ENCODE peak calls at places on chromosomes 12 and 14, in four cellular contexts. P, B, I and J are unnamed samples.

GRCh38 chr12:51475543-51475942 is 50.9 kb downstream of the SLC4A8 start:
- DNase-seq in B (no peak), I (no peak), P (peak), J (no peak)

GRCh38 chr12:6828671-6829531 is 694 bp downstream of the P3H3 start:
- DNase-seq in I (no peak), B (peak), P (peak), J (no peak)

GRCh38 chr14:31426663-31427062 is 6.3 kb upstream of the HEATR5A start:
- DNase-seq in B (no peak), P (no peak), I (no peak), J (no peak)

GRCh38 chr12:116406529-116406928 is 129.0 kb upstream of the MED13L start:
- DNase-seq in B (peak), I (peak), P (peak), J (no peak)

GRCh38 chr12:75944097-75944904 is 87.3 kb downstream of the PHLDA1 start:
- DNase-seq in I (peak), B (peak), P (peak), J (no peak)

GRCh38 chr14:39023939-39024871 is 78.8 kb downstream of the SEC23A start:
- DNase-seq in B (no peak), P (no peak), I (no peak), J (no peak)

GRCh38 chr12:6188954-6189353 is 11.2 kb upstream of the CD9 start:
- DNase-seq in I (no peak), B (no peak), P (no peak), J (no peak)

GRCh38 chr12:84497819-84498218 is 414.8 kb downstream of the SLC6A15 start:
- DNase-seq in P (no peak), I (no peak), B (peak), J (no peak)

GRCh38 chr12:119835068-119835467 is 42.1 kb downstream of the CIT start:
- DNase-seq in P (peak), B (peak), I (no peak), J (no peak)

GRCh38 chr12:43029971-43030370 is 440.4 kb upstream of the PRICKLE1 start:
- DNase-seq in P (peak), I (no peak), B (no peak), J (no peak)

GRCh38 chr14:21525995-21526671 is at the start of gene SALL2:
- DNase-seq in P (peak), I (no peak), B (peak), J (peak)

GRCh38 chr14:104865069-104865630 is at the start of gene CEP170B:
- DNase-seq in P (peak), B (peak), I (peak), J (no peak)

GRCh38 chr12:18653465-18653864 is 84.3 kb downstream of the PLCZ1 start:
- DNase-seq in B (no peak), P (no peak), I (no peak), J (no peak)

GRCh38 chr14:31887929-31888580 is 189.0 kb upstream of the ARHGAP5 start:
- DNase-seq in P (no peak), B (no peak), I (no peak), J (no peak)

GRCh38 chr14:62126885-62127478 is 364.8 kb downstream of the SNAPC1 start:
- DNase-seq in B (peak), I (peak), P (peak), J (peak)

GRCh38 chr12:5589055-5589454 is 157.1 kb downstream of the NTF3 start:
- DNase-seq in I (no peak), B (no peak), P (no peak), J (no peak)

GRCh38 chr12:2110127-2110526 is 57.3 kb downstream of the CACNA1C start:
- DNase-seq in P (no peak), I (no peak), B (no peak), J (no peak)

GRCh38 chr14:105974902-105975301 is 448.5 kb downstream of the TMEM121 start:
- DNase-seq in B (peak), I (no peak), P (no peak), J (no peak)

GRCh38 chr12:70691018-70691672 is 53.9 kb upstream of the PTPRB start:
- DNase-seq in P (peak), B (no peak), I (no peak), J (no peak)

DNA sequence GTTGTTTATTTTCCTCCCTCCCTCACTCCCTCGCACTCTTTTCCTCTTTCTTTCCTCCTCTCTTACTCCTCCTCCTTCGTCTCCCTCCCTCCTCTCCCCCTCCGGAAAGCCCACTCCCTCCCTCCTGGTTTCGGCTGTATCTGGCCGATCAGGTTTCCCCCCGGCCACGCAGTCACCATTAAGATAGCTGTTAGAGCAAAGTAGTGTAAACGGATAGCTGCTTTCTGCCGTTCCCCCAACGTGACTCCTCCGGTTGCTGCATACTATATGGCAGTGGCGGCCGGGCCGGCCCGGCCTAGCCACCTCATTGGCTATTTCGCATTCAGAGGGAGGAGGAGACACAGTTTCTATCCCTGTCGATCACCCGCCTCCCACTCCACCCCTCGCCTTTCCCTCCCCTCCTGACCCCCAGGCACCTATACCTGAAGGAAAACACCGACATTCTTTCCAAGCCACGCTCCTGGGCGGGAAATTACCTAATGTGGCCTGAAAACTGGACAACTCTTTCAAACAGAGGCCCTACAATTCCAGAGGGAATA is at the start of gene SIX4:
- DNase-seq in B (peak), P (peak), I (peak), J (peak)
- H2BK5ac ChIP-seq in B (peak), P (peak), I (peak), J (peak)

DNA sequence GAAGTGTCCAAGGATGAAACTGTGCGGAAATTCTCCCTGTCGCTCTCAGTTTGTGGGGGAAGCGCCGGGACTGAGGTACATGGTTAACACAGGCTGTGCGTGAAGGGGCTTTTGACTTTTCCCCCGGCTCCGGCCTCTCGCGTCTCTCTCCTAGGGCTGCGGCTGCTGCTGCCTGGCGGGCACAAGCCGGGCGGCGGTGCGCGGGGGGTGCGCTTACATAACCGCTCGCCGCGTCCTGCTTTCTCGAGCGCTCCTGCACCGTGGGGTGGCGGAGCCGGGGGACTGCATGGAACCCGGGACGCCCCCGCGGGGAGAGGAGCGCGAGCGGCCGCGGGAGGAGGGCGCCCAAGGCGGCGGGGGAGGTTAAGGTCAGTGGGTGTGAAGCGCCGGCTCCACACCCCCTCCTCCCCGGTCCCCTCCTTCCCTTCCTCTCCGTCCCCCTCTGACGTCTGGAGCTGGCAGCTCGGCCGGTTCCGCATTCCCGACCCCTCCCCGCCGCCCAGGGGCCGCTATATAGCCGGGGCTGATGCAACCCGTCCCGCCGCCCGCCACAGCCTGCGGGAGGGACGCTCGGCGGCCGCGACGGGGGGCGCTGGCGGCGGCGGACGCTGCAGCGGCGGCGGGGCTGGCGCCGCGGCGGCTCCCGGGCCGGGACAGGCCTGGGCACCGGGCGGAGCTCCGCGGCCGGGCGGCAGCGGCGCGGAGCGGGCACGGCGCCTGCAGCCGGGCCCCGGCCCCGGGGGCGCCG is at the start of gene JDP2:
- DNase-seq in I (peak), P (peak), B (peak), J (peak)
- H2BK5ac ChIP-seq in I (peak), P (peak), B (no peak), J (peak)

GRCh38 chr14:93015039-93015438 is 92.1 kb downstream of the CHGA start:
- DNase-seq in B (no peak), P (no peak), I (no peak), J (no peak)

GRCh38 chr14:93013368-93013719 is 90.4 kb downstream of the CHGA start:
- DNase-seq in I (no peak), P (peak), B (no peak), J (no peak)

GRCh38 chr14:93015505-93015904 is 92.6 kb downstream of the CHGA start:
- DNase-seq in I (no peak), P (no peak), B (no peak), J (no peak)

GRCh38 chr14:93012516-93013367 is 89.8 kb downstream of the CHGA start:
- DNase-seq in P (no peak), B (no peak), I (no peak), J (no peak)

GRCh38 chr14:93014038-93015023 is 91.4 kb downstream of the CHGA start:
- DNase-seq in I (no peak), B (no peak), P (no peak), J (no peak)
- H2BK5ac ChIP-seq in I (no peak), B (no peak), P (no peak), J (no peak)

DNA sequence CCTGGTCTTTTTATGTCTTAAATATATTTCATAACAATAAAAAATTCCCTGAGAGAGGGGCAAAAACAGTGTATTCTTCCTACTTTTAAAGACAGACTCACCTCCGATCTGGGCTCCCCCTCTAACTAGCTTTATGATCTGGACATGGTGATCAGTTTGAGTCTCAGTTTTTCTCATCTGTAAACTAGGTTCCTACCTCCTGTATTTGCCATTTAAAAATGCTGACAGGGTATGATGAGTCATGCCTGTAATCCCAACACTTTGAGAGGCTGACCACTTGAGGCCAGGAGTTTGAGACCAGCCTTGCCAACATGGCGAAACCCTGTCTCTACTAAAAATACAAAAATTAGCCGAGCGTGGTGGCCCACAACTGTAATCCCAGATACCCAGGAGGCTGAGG is 114.8 kb upstream of the LHX5 start:
- DNase-seq in B (no peak), P (no peak), I (no peak), J (no peak)
- H2BK5ac ChIP-seq in B (no peak), P (no peak), I (no peak), J (no peak)

GRCh38 chr12:121455766-121456420 is 56.0 kb downstream of the RNF34 start:
- DNase-seq in I (peak), B (no peak), P (no peak), J (no peak)
- H2BK5ac ChIP-seq in I (no peak), B (no peak), P (no peak), J (peak)

DNA sequence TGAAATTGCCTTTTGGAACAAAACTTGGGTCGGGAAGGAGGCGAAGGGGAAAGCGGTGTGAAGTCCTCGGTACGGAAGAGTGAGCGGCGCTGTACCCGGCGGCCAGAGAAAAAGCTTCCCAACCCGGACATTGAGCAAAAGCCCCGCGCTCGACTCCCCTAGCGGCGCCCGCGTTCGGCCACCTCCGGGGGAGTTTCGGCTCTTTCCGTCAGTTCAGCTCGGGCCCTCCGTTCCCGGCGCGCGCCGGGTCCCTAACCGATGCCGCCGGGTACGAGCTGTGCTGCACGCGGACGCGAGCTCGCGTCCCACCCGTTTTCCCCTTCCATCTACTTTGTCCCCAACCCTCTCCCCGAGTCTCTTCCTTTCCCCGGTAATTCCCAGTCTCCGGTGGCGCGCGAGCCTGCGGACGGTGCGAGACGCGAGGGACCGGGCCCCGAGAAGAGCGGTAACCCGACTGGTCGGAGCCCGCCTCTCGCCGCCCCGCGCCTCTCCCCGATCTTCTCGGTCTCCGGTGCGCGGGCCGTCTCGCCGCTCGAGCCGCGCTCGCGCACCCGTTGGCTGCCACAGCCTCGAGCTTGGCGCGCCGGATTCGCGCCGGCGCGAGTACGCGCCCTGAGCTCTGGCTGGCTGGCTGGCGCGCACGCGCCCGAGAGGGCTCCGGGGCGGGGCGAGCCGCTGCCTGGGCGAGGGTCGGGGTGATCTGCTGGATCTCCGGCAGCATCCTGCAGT is 446 bp upstream of the SPATS2 start:
- DNase-seq in I (peak), B (peak), P (peak), J (peak)
- H2BK5ac ChIP-seq in I (peak), B (peak), P (peak), J (peak)

GRCh38 chr12:94834036-94834625 is 169.4 kb downstream of the NDUFA12 start:
- DNase-seq in I (no peak), B (no peak), P (no peak), J (no peak)
- H2BK5ac ChIP-seq in I (peak), B (no peak), P (no peak), J (no peak)

GRCh38 chr14:35806006-35806907 is 2.8 kb downstream of the RALGAPA1 start:
- DNase-seq in P (no peak), I (no peak), B (no peak), J (no peak)
- H2BK5ac ChIP-seq in P (no peak), I (no peak), B (no peak), J (no peak)

GRCh38 chr12:49018282-49019119 is at the start of gene PRKAG1:
- DNase-seq in I (peak), P (peak), B (peak), J (peak)
- H2BK5ac ChIP-seq in I (peak), P (peak), B (peak), J (peak)